ENCODE peak calls at places on chromosome 5, in six cellular contexts. One of them, this sample, is unnamed.

GRCh38 chr5:53381-54174 is 38.4 kb upstream of the PLEKHG4B start:
- DNase-seq in activated CD4-positive, alpha-beta T cell treated with anti-CD3 and anti-CD28 coated beads, Interleukin-2, amount 50 U/mL, for 4 hours: no peak
- DNase-seq in AG10803: peak; percentile 6
- DNase-seq in HS-27A: no peak
- DNase-seq in neural progenitor cell: peak; percentile 95
- DNase-seq in HepG2: no peak
- DNase-seq in this sample: peak; percentile 70

GRCh38 chr5:162817381-162817780 is 620.0 kb upstream of the CCNG1 start:
- DNase-seq in HepG2: no peak
- DNase-seq in activated CD4-positive, alpha-beta T cell treated with anti-CD3 and anti-CD28 coated beads, Interleukin-2, amount 50 U/mL, for 4 hours: no peak
- DNase-seq in neural progenitor cell: peak; percentile 29
- DNase-seq in HS-27A: no peak
- DNase-seq in AG10803: no peak
- DNase-seq in this sample: no peak

GRCh38 chr5:92885950-92886349 is 695.1 kb downstream of the NR2F1-AS1 start:
- DNase-seq in HepG2: peak; percentile 53
- DNase-seq in AG10803: no peak
- DNase-seq in HS-27A: no peak
- DNase-seq in activated CD4-positive, alpha-beta T cell treated with anti-CD3 and anti-CD28 coated beads, Interleukin-2, amount 50 U/mL, for 4 hours: no peak
- DNase-seq in neural progenitor cell: peak; percentile 75
- DNase-seq in this sample: no peak

GRCh38 chr5:90932052-90932699 is 373.6 kb downstream of the ADGRV1 start:
- DNase-seq in activated CD4-positive, alpha-beta T cell treated with anti-CD3 and anti-CD28 coated beads, Interleukin-2, amount 50 U/mL, for 4 hours: no peak
- DNase-seq in HS-27A: no peak
- DNase-seq in neural progenitor cell: peak; percentile 80
- DNase-seq in AG10803: peak; percentile 59
- DNase-seq in HepG2: peak; percentile 48
- DNase-seq in this sample: peak; percentile 4

GRCh38 chr5:55063220-55063863 is 39.1 kb upstream of the GZMA start:
- DNase-seq in AG10803: peak; percentile 12
- DNase-seq in HS-27A: no peak
- DNase-seq in activated CD4-positive, alpha-beta T cell treated with anti-CD3 and anti-CD28 coated beads, Interleukin-2, amount 50 U/mL, for 4 hours: no peak
- DNase-seq in neural progenitor cell: no peak
- DNase-seq in HepG2: no peak
- DNase-seq in this sample: no peak

GRCh38 chr5:1515311-1515920 is 8.3 kb downstream of the LPCAT1 start:
- DNase-seq in AG10803: no peak
- DNase-seq in HepG2: no peak
- DNase-seq in activated CD4-positive, alpha-beta T cell treated with anti-CD3 and anti-CD28 coated beads, Interleukin-2, amount 50 U/mL, for 4 hours: no peak
- DNase-seq in neural progenitor cell: no peak
- DNase-seq in HS-27A: no peak
- DNase-seq in this sample: no peak

GRCh38 chr5:58860680-58861079 is 277.8 kb downstream of the RAB3C start:
- DNase-seq in HepG2: no peak
- DNase-seq in AG10803: peak; percentile 6
- DNase-seq in activated CD4-positive, alpha-beta T cell treated with anti-CD3 and anti-CD28 coated beads, Interleukin-2, amount 50 U/mL, for 4 hours: no peak
- DNase-seq in HS-27A: no peak
- DNase-seq in neural progenitor cell: no peak
- DNase-seq in this sample: no peak

GRCh38 chr5:15023846-15024245 is 152.3 kb upstream of the ANKH start:
- DNase-seq in activated CD4-positive, alpha-beta T cell treated with anti-CD3 and anti-CD28 coated beads, Interleukin-2, amount 50 U/mL, for 4 hours: no peak
- DNase-seq in AG10803: peak; percentile 71
- DNase-seq in HS-27A: no peak
- DNase-seq in neural progenitor cell: no peak
- DNase-seq in HepG2: no peak
- DNase-seq in this sample: no peak

GRCh38 chr5:149632311-149633251 is 51.3 kb downstream of the ARHGEF37 start:
- DNase-seq in AG10803: peak; percentile 38
- DNase-seq in neural progenitor cell: no peak
- DNase-seq in HS-27A: no peak
- DNase-seq in activated CD4-positive, alpha-beta T cell treated with anti-CD3 and anti-CD28 coated beads, Interleukin-2, amount 50 U/mL, for 4 hours: no peak
- DNase-seq in HepG2: no peak
- DNase-seq in this sample: no peak

GRCh38 chr5:130335116-130335515 is 430.9 kb downstream of the CHSY3 start:
- DNase-seq in HS-27A: no peak
- DNase-seq in HepG2: no peak
- DNase-seq in neural progenitor cell: no peak
- DNase-seq in activated CD4-positive, alpha-beta T cell treated with anti-CD3 and anti-CD28 coated beads, Interleukin-2, amount 50 U/mL, for 4 hours: no peak
- DNase-seq in AG10803: no peak
- DNase-seq in this sample: no peak

GRCh38 chr5:93677344-93678021 is 63.9 kb downstream of the POU5F2 start:
- DNase-seq in HS-27A: peak; percentile 68
- DNase-seq in AG10803: peak; percentile 93
- DNase-seq in neural progenitor cell: peak; percentile 88
- DNase-seq in HepG2: peak; percentile 82
- DNase-seq in activated CD4-positive, alpha-beta T cell treated with anti-CD3 and anti-CD28 coated beads, Interleukin-2, amount 50 U/mL, for 4 hours: no peak
- DNase-seq in this sample: peak; percentile 82

GRCh38 chr5:20678814-20679298 is 690.9 kb upstream of the CDH18 start:
- DNase-seq in AG10803: peak; percentile 52
- DNase-seq in neural progenitor cell: no peak
- DNase-seq in HS-27A: peak; percentile 48
- DNase-seq in HepG2: no peak
- DNase-seq in activated CD4-positive, alpha-beta T cell treated with anti-CD3 and anti-CD28 coated beads, Interleukin-2, amount 50 U/mL, for 4 hours: no peak
- DNase-seq in this sample: no peak

GRCh38 chr5:143177263-143177994 is 226.1 kb downstream of the NR3C1 start:
- DNase-seq in HS-27A: peak; percentile 93
- DNase-seq in neural progenitor cell: no peak
- DNase-seq in HepG2: no peak
- DNase-seq in activated CD4-positive, alpha-beta T cell treated with anti-CD3 and anti-CD28 coated beads, Interleukin-2, amount 50 U/mL, for 4 hours: no peak
- DNase-seq in AG10803: peak; percentile 94
- DNase-seq in this sample: peak; percentile 37

GRCh38 chr5:94266170-94266569 is 352.2 kb downstream of the KIAA0825 start:
- DNase-seq in activated CD4-positive, alpha-beta T cell treated with anti-CD3 and anti-CD28 coated beads, Interleukin-2, amount 50 U/mL, for 4 hours: no peak
- DNase-seq in HepG2: no peak
- DNase-seq in neural progenitor cell: no peak
- DNase-seq in HS-27A: no peak
- DNase-seq in AG10803: peak; percentile 30
- DNase-seq in this sample: no peak

GRCh38 chr5:44935262-44935661 is 126.5 kb downstream of the MRPS30 start:
- DNase-seq in neural progenitor cell: peak; percentile 75
- DNase-seq in HS-27A: no peak
- DNase-seq in activated CD4-positive, alpha-beta T cell treated with anti-CD3 and anti-CD28 coated beads, Interleukin-2, amount 50 U/mL, for 4 hours: no peak
- DNase-seq in HepG2: no peak
- DNase-seq in AG10803: peak; percentile 38
- DNase-seq in this sample: no peak

GRCh38 chr5:143053780-143054179 is 283.6 kb downstream of the ARHGAP26 start:
- DNase-seq in HepG2: no peak
- DNase-seq in activated CD4-positive, alpha-beta T cell treated with anti-CD3 and anti-CD28 coated beads, Interleukin-2, amount 50 U/mL, for 4 hours: no peak
- DNase-seq in AG10803: no peak
- DNase-seq in neural progenitor cell: no peak
- DNase-seq in HS-27A: no peak
- DNase-seq in this sample: no peak

GRCh38 chr5:180900178-180900577 is 1.2 kb downstream of the BTNL8 start:
- DNase-seq in neural progenitor cell: no peak
- DNase-seq in activated CD4-positive, alpha-beta T cell treated with anti-CD3 and anti-CD28 coated beads, Interleukin-2, amount 50 U/mL, for 4 hours: no peak
- DNase-seq in AG10803: no peak
- DNase-seq in HS-27A: no peak
- DNase-seq in HepG2: no peak
- DNase-seq in this sample: no peak

GRCh38 chr5:177547736-177548135 is 6.6 kb downstream of the FAM193B start:
- DNase-seq in AG10803: no peak
- DNase-seq in activated CD4-positive, alpha-beta T cell treated with anti-CD3 and anti-CD28 coated beads, Interleukin-2, amount 50 U/mL, for 4 hours: no peak
- DNase-seq in HepG2: no peak
- DNase-seq in HS-27A: no peak
- DNase-seq in neural progenitor cell: no peak
- DNase-seq in this sample: no peak